ENCODE peak calls at places on chromosomes 11 and 22, in four cellular contexts. B is activated naive CD8-positive, alpha-beta T cell treated with anti-CD3 and anti-CD28 coated beads, Interleukin-2, amount 50 U/mL, for 16 hours; M is activated CD4-positive, alpha-beta T cell treated with anti-CD3 and anti-CD28 coated beads for 48 hours; S is MM.1S. C is an unnamed sample.

GRCh38 chr22:32839776-32840571 is 38.5 kb downstream of the TIMP3 start:
- DNase-seq in B (no peak), M (no peak), S (no peak), C (no peak)

GRCh38 chr11:79919340-79919739 is 478.5 kb upstream of the TENM4 start:
- DNase-seq in B (no peak), M (no peak), S (no peak), C (no peak)

GRCh38 chr11:130872513-130872912 is 43.8 kb downstream of the SNX19 start:
- DNase-seq in B (no peak), M (no peak), S (no peak), C (no peak)

GRCh38 chr11:111977141-111978027 is 40.2 kb downstream of the DIXDC1 start:
- DNase-seq in B (no peak), M (peak; percentile 32), S (no peak), C (no peak)

GRCh38 chr11:62130498-62131464 is 7.0 kb downstream of the INCENP start:
- DNase-seq in B (no peak), M (peak; percentile 1), S (no peak), C (no peak)

GRCh38 chr11:76689313-76689712 is 18.8 kb upstream of the LRRC32 start:
- DNase-seq in B (no peak), M (no peak), S (no peak), C (no peak)

GRCh38 chr11:70879601-70880285 is 372.6 kb downstream of the SHANK2 start:
- DNase-seq in B (no peak), M (no peak), S (no peak), C (no peak)

GRCh38 chr22:18970948-18971315 is 34.8 kb upstream of the PRODH start:
- DNase-seq in B (no peak), M (no peak), S (no peak), C (no peak)

GRCh38 chr11:61083601-61084147 is 18.6 kb upstream of the CD5 start:
- DNase-seq in B (no peak), M (peak; percentile 78), S (no peak), C (no peak)

GRCh38 chr11:65780770-65781151 is at the start of gene AP5B1:
- DNase-seq in B (peak; percentile 30), M (peak; percentile 74), S (peak; percentile 77), C (peak; percentile 75)

GRCh38 chr11:46367244-46367915 is 14.1 kb upstream of the MDK start:
- DNase-seq in B (peak; percentile 53), M (peak; percentile 82), S (no peak), C (peak; percentile 69)

GRCh38 chr22:40898850-40899357 is 37.0 kb upstream of the DNAJB7 start:
- DNase-seq in B (no peak), M (peak; percentile 37), S (peak; percentile 75), C (peak; percentile 73)

GRCh38 chr22:39135092-39135896 is 17.2 kb downstream of the CBX7 start:
- DNase-seq in B (peak; percentile 27), M (peak; percentile 61), S (no peak), C (peak; percentile 67)

GRCh38 chr11:4038973-4039372 is 55.6 kb upstream of the RRM1 start:
- DNase-seq in B (no peak), M (no peak), S (no peak), C (no peak)

GRCh38 chr11:118417801-118418200 is 16.4 kb downstream of the ATP5MG start:
- DNase-seq in B (no peak), M (no peak), S (no peak), C (no peak)

GRCh38 chr11:126963115-126963514 is 37.5 kb downstream of the KIRREL3 start:
- DNase-seq in B (no peak), M (no peak), S (no peak), C (no peak)

GRCh38 chr11:477042-477715 is 27.1 kb downstream of the PTDSS2 start:
- DNase-seq in B (no peak), M (no peak), S (no peak), C (no peak)

GRCh38 chr11:47415949-47416472 is 7.6 kb downstream of the SLC39A13 start:
- DNase-seq in B (no peak), M (no peak), S (no peak), C (no peak)

GRCh38 chr11:23288001-23288783 is 427.9 kb upstream of the CCDC179 start:
- DNase-seq in B (no peak), M (no peak), S (no peak), C (no peak)

GRCh38 chr11:48011125-48012050 is 31.0 kb downstream of the PTPRJ start:
- DNase-seq in B (no peak), M (no peak), S (no peak), C (no peak)

GRCh38 chr11:47566166-47566546 is 757 bp downstream of the PTPMT1 start:
- DNase-seq in B (no peak), M (no peak), S (peak; percentile 37), C (no peak)

GRCh38 chr11:61082931-61083531 is 19.3 kb upstream of the CD5 start:
- DNase-seq in B (no peak), M (peak; percentile 69), S (no peak), C (no peak)

GRCh38 chr22:49616356-49617231 is 211.1 kb downstream of the BRD1 start:
- DNase-seq in B (no peak), M (no peak), S (no peak), C (no peak)

GRCh38 chr22:27116295-27116694 is 458.9 kb downstream of the MIAT start:
- DNase-seq in B (no peak), M (no peak), S (no peak), C (no peak)

GRCh38 chr11:73184953-73185671 is 33.0 kb upstream of the P2RY2 start:
- DNase-seq in B (peak; percentile 14), M (peak; percentile 76), S (peak; percentile 59), C (peak; percentile 65)

GRCh38 chr11:66556086-66556485 is 9.4 kb downstream of the ACTN3 start:
- DNase-seq in B (no peak), M (no peak), S (no peak), C (no peak)

GRCh38 chr11:128421577-128421976 is 165.8 kb downstream of the ETS1 start:
- DNase-seq in B (no peak), M (peak; percentile 38), S (no peak), C (no peak)

GRCh38 chr11:134004406-134005197 is 47.8 kb upstream of the IGSF9B start:
- DNase-seq in B (no peak), M (no peak), S (no peak), C (no peak)

GRCh38 chr11:102929966-102930365 is 25.6 kb downstream of the MMP13 start:
- DNase-seq in B (no peak), M (no peak), S (no peak), C (no peak)